ENCODE peak calls at places on chromosome X, in six cellular contexts. C is kidney epithelial cell, S is psoas muscle, R is K562, P is left ventricle myocardium inferior, B is bronchial epithelial cell. F is an unnamed sample.

GRCh38 chrX:132292753-132293152 is 73.5 kb upstream of the RAP2C start:
- DNase-seq in C (peak), S (no peak), R (peak), P (no peak), B (peak), F (peak)

GRCh38 chrX:44101300-44101699 is 128.1 kb upstream of the NDP start:
- DNase-seq in C (no peak), S (no peak), R (no peak), P (no peak), B (peak), F (no peak)

GRCh38 chrX:129701624-129702069 is 37.1 kb upstream of the XPNPEP2 start:
- DNase-seq in C (no peak), S (peak), R (no peak), P (peak), B (no peak), F (peak)

GRCh38 chrX:132750312-132751042 is 208.0 kb downstream of the HS6ST2 start:
- DNase-seq in C (no peak), S (no peak), R (no peak), P (no peak), B (no peak), F (no peak)

GRCh38 chrX:140157611-140158010 is 192.3 kb upstream of the CXorf66 start:
- DNase-seq in C (peak), S (no peak), R (no peak), P (no peak), B (peak), F (peak)

GRCh38 chrX:81489987-81490386 is 288.1 kb downstream of the SH3BGRL start:
- DNase-seq in C (no peak), S (no peak), R (no peak), P (no peak), B (peak), F (no peak)

GRCh38 chrX:13520931-13521330 is 48.5 kb upstream of the EGFL6 start:
- DNase-seq in C (no peak), S (no peak), R (no peak), P (no peak), B (no peak), F (no peak)

GRCh38 chrX:13574600-13574999 is 5.2 kb downstream of the EGFL6 start:
- DNase-seq in C (no peak), S (no peak), R (no peak), P (no peak), B (no peak), F (no peak)

GRCh38 chrX:73850124-73851013 is 287.4 kb downstream of the CHIC1 start:
- DNase-seq in C (no peak), S (peak), R (peak), P (no peak), B (peak), F (peak)

GRCh38 chrX:48958635-48959094 is 1.3 kb upstream of the OTUD5 start:
- DNase-seq in C (no peak), S (peak), R (no peak), P (peak), B (peak), F (no peak)

GRCh38 chrX:479273-479981 is 92.7 kb upstream of the PPP2R3B start:
- DNase-seq in C (no peak), S (no peak), R (no peak), P (no peak), B (no peak), F (no peak)

GRCh38 chrX:19715711-19716638 is 171.4 kb downstream of the SH3KBP1 start:
- DNase-seq in C (no peak), S (no peak), R (no peak), P (no peak), B (peak), F (no peak)

GRCh38 chrX:18294893-18295292 is 59.6 kb downstream of the SCML2 start:
- DNase-seq in C (no peak), S (no peak), R (no peak), P (no peak), B (no peak), F (no peak)

GRCh38 chrX:148659481-148659880 is 159.1 kb downstream of the AFF2 start:
- DNase-seq in C (no peak), S (no peak), R (no peak), P (no peak), B (no peak), F (peak)

GRCh38 chrX:82816572-82816971 is 691.5 kb upstream of the POU3F4 start:
- DNase-seq in C (no peak), S (no peak), R (no peak), P (no peak), B (peak), F (no peak)

GRCh38 chrX:55290963-55291362 is 26.2 kb upstream of the PAGE3 start:
- DNase-seq in C (no peak), S (no peak), R (no peak), P (no peak), B (no peak), F (no peak)

GRCh38 chrX:115134366-115134765 is 54.8 kb upstream of the RBMXL3 start:
- DNase-seq in C (no peak), S (no peak), R (no peak), P (no peak), B (no peak), F (no peak)

GRCh38 chrX:37302569-37302968 is 46.6 kb upstream of the PRRG1 start:
- DNase-seq in C (no peak), S (no peak), R (no peak), P (peak), B (peak), F (no peak)

GRCh38 chrX:74119016-74119910 is 184.7 kb upstream of the ZCCHC13 start:
- DNase-seq in C (no peak), S (no peak), R (no peak), P (no peak), B (peak), F (no peak)

GRCh38 chrX:136656596-136656995 is 8.6 kb downstream of the CD40LG start:
- DNase-seq in C (no peak), S (no peak), R (no peak), P (no peak), B (no peak), F (no peak)

GRCh38 chrX:14496674-14497073 is 32.7 kb upstream of the GLRA2 start:
- DNase-seq in C (no peak), S (no peak), R (no peak), P (no peak), B (no peak), F (no peak)

GRCh38 chrX:101265869-101266428 is 25.2 kb downstream of the TAF7L start:
- DNase-seq in C (peak), S (no peak), R (no peak), P (no peak), B (peak), F (no peak)

GRCh38 chrX:56727531-56727930 is 1.5 kb upstream of the NBDY start:
- DNase-seq in C (no peak), S (no peak), R (no peak), P (no peak), B (no peak), F (no peak)

GRCh38 chrX:133415276-133416105 is at the start of gene GPC4:
- DNase-seq in C (no peak), S (peak), R (no peak), P (peak), B (no peak), F (no peak)

GRCh38 chrX:70774223-70774622 is 134.3 kb downstream of the TEX11 start:
- DNase-seq in C (no peak), S (no peak), R (no peak), P (no peak), B (no peak), F (no peak)

GRCh38 chrX:259692-260355 is 21.4 kb upstream of the PLCXD1 start:
- DNase-seq in C (no peak), S (peak), R (no peak), P (no peak), B (no peak), F (no peak)

GRCh38 chrX:140274761-140275525 is 229.9 kb downstream of the SOX3 start:
- DNase-seq in C (peak), S (no peak), R (no peak), P (no peak), B (peak), F (peak)

GRCh38 chrX:129771266-129771995 is 8.3 kb upstream of the SASH3 start:
- DNase-seq in C (no peak), S (peak), R (no peak), P (no peak), B (no peak), F (no peak)

GRCh38 chrX:118502121-118502794 is 6.6 kb downstream of the DOCK11 start:
- DNase-seq in C (no peak), S (no peak), R (no peak), P (no peak), B (no peak), F (no peak)

GRCh38 chrX:102138064-102138463 is 4.2 kb downstream of the TCEAL6 start:
- DNase-seq in C (no peak), S (no peak), R (no peak), P (no peak), B (no peak), F (no peak)

GRCh38 chrX:73214366-73215094 is at the start of gene NAP1L2:
- DNase-seq in C (no peak), S (peak), R (no peak), P (peak), B (peak), F (peak)

GRCh38 chrX:16851421-16851820 is 18.7 kb downstream of the RBBP7 start:
- DNase-seq in C (no peak), S (no peak), R (no peak), P (no peak), B (no peak), F (no peak)

GRCh38 chrX:22389544-22390243 is 117.0 kb downstream of the CBLL2 start:
- DNase-seq in C (peak), S (no peak), R (no peak), P (no peak), B (peak), F (peak)

GRCh38 chrX:109312757-109313156 is 169.1 kb downstream of the GUCY2F start:
- DNase-seq in C (no peak), S (no peak), R (no peak), P (no peak), B (peak), F (no peak)

GRCh38 chrX:13966071-13966850 is 63.4 kb downstream of the GEMIN8 start:
- DNase-seq in C (no peak), S (no peak), R (no peak), P (no peak), B (no peak), F (no peak)

GRCh38 chrX:93673056-93673868 is at the start of gene NAP1L3:
- DNase-seq in C (peak), S (no peak), R (no peak), P (peak), B (peak), F (peak)

GRCh38 chrX:45309096-45309495 is 108.4 kb upstream of the DIPK2B start:
- DNase-seq in C (no peak), S (no peak), R (no peak), P (no peak), B (no peak), F (peak)

GRCh38 chrX:69037786-69038185 is 127.5 kb downstream of the PJA1 start:
- DNase-seq in C (no peak), S (no peak), R (no peak), P (no peak), B (no peak), F (no peak)

GRCh38 chrX:120604359-120604782 is 470 bp downstream of the MCTS1 start:
- DNase-seq in C (no peak), S (no peak), R (peak), P (no peak), B (peak), F (no peak)

GRCh38 chrX:120603707-120604358 is at the start of gene MCTS1:
- DNase-seq in C (peak), S (peak), R (peak), P (peak), B (peak), F (peak)
- TF ChIP-seq CTCF in C (no peak), S (no peak), R (no peak), P (no peak), B (no peak), F (no peak)

GRCh38 chrX:150983526-150984163 is 510 bp downstream of the HMGB3 start:
- DNase-seq in C (no peak), S (no peak), R (peak), P (no peak), B (no peak), F (no peak)
- H3K4me3 ChIP-seq in C (peak), S (peak), R (peak), P (peak), B (peak), F (peak)

GRCh38 chrX:120485562-120486520 is 16.7 kb upstream of the LAMP2 start:
- DNase-seq in C (no peak), S (peak), R (peak), P (peak), B (peak), F (peak)
- TF ChIP-seq CTCF in C (peak), S (peak), R (peak), P (peak), B (peak), F (peak)

GRCh38 chrX:72142094-72142843 is 10.6 kb upstream of the RTL5 start:
- DNase-seq in C (no peak), S (no peak), R (no peak), P (no peak), B (no peak), F (no peak)
- H3K4me3 ChIP-seq in C (no peak), S (no peak), R (no peak), P (no peak), B (no peak), F (no peak)

DNA sequence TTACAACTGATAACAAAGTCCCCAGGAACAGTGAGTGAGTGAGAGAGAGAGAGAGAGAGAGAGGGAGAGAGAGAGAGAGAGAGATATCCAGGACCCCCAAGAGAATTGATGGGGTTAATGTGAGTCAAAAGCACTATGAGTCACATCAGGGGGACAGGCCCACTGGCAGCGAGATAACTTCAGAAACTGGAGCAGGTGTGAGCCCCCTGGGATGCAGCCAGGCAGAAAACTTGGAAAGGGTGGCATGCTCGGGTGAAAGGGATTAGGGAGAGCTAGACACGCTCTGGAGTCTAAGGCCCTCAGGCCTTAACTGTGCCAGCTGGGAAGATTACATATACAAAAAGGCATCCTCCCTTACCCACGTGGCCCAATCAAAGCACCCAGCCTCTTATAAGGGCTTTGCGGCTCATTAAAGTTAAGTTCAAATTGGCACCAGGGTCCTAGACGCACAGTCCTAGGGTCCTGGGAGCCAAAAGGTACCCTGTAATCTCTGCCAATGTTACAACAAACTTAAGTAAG is 843 bp downstream of the ACOT9 start:
- DNase-seq in C (peak), S (peak), R (peak), P (no peak), B (peak), F (peak)
- TF ChIP-seq CTCF in C (no peak), S (no peak), R (no peak), P (no peak), B (no peak), F (no peak)

GRCh38 chrX:107398115-107398514 is 51.3 kb upstream of the FRMPD3 start:
- DNase-seq in C (no peak), S (no peak), R (no peak), P (no peak), B (no peak), F (no peak)
- H3K4me3 ChIP-seq in C (no peak), S (no peak), R (no peak), P (no peak), B (no peak), F (no peak)

DNA sequence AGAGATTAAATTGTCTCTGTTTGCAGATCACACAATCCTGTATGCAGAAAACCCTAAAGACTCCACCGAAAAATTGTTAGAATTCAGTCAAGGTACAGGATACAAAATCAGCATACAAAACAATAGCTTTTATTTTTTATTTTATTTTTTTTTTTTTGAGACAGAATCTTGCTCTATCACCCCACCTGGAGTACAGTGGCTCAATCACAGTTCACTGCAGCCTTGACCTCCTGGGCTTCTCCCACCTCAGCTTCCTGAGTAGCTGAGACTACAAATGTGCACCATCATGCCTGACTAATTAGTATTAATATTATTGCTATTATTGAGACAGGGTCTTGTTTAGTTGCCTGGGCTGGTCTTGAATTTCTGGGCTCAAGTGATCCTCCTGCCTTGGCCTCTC is 8.9 kb upstream of the PLXNB3 start:
- DNase-seq in C (no peak), S (no peak), R (no peak), P (no peak), B (no peak), F (no peak)
- TF ChIP-seq CTCF in C (no peak), S (no peak), R (no peak), P (no peak), B (no peak), F (no peak)